ENCODE peak calls at places on chromosomes 13 and 19, in four cellular contexts. L, P, B and K are unnamed samples.

GRCh38 chr19:2223391-2223790 is 12.7 kb downstream of the PLEKHJ1 start:
- DNase-seq in P (no peak), B (no peak), L (no peak), K (no peak)

GRCh38 chr19:39263912-39264305 is 4.3 kb upstream of the IFNL2 start:
- DNase-seq in L (no peak), P (peak), B (no peak), K (no peak)

GRCh38 chr13:89375839-89376238 is 1704.7 kb downstream of the SLITRK5 start:
- DNase-seq in L (no peak), B (no peak), P (no peak), K (no peak)

GRCh38 chr19:30345686-30346085 is 26.5 kb upstream of the ZNF536 start:
- DNase-seq in L (no peak), B (no peak), P (no peak), K (no peak)

GRCh38 chr19:16782719-16783118 is 46.5 kb upstream of the SIN3B start:
- DNase-seq in P (no peak), B (no peak), L (no peak), K (no peak)

GRCh38 chr19:34254552-34255432 is at the start of gene GARRE1:
- DNase-seq in P (peak), L (peak), B (no peak), K (peak)

GRCh38 chr13:60120617-60121016 is 43.1 kb downstream of the DIAPH3 start:
- DNase-seq in L (no peak), P (no peak), B (no peak), K (no peak)

GRCh38 chr13:61410669-61411297 is 4.9 kb downstream of the PCDH20 start:
- DNase-seq in L (no peak), B (no peak), P (no peak), K (no peak)

GRCh38 chr13:73704587-73704986 is 429.6 kb downstream of the KLF12 start:
- DNase-seq in P (no peak), L (no peak), B (no peak), K (no peak)

GRCh38 chr19:1081301-1082164 is 13.6 kb downstream of the POLR2E start:
- DNase-seq in L (no peak), B (no peak), P (peak), K (no peak)

GRCh38 chr19:35703343-35703742 is 1.0 kb upstream of the ZBTB32 start:
- DNase-seq in B (no peak), L (no peak), P (no peak), K (no peak)

GRCh38 chr19:52904052-52904451 is 6.6 kb upstream of the ZNF320 start:
- DNase-seq in P (no peak), L (no peak), B (no peak), K (no peak)